ENCODE peak calls at places on chromosome 16, in five cellular contexts. One of them, this sample, is unnamed.

GRCh38 chr16:65776639-65777183 is 589.8 kb upstream of the CDH5 start:
- DNase-seq in lower leg skin: no peak
- DNase-seq in cardiac fibroblast: no peak
- DNase-seq in AG10803: no peak
- DNase-seq in left ventricle myocardium inferior: no peak
- DNase-seq in this sample: no peak

GRCh38 chr16:8905168-8905762 is 23.1 kb downstream of the LITAFD start:
- DNase-seq in lower leg skin: no peak
- DNase-seq in cardiac fibroblast: peak; percentile 51
- DNase-seq in AG10803: peak; percentile 42
- DNase-seq in left ventricle myocardium inferior: no peak
- DNase-seq in this sample: no peak

GRCh38 chr16:83689385-83689831 is 118.4 kb upstream of the HSBP1 start:
- DNase-seq in lower leg skin: peak; percentile 42
- DNase-seq in cardiac fibroblast: peak; percentile 82
- DNase-seq in AG10803: peak; percentile 99
- DNase-seq in left ventricle myocardium inferior: no peak
- DNase-seq in this sample: no peak

GRCh38 chr16:11963706-11964105 is 1.3 kb upstream of the TNFRSF17 start:
- DNase-seq in lower leg skin: no peak
- DNase-seq in cardiac fibroblast: no peak
- DNase-seq in AG10803: no peak
- DNase-seq in left ventricle myocardium inferior: no peak
- DNase-seq in this sample: no peak

GRCh38 chr16:59899940-59900339 is 1165.8 kb upstream of the GOT2 start:
- DNase-seq in lower leg skin: no peak
- DNase-seq in cardiac fibroblast: no peak
- DNase-seq in AG10803: no peak
- DNase-seq in left ventricle myocardium inferior: no peak
- DNase-seq in this sample: no peak

GRCh38 chr16:73743665-73744496 is 552.7 kb upstream of the PSMD7 start:
- DNase-seq in lower leg skin: no peak
- DNase-seq in cardiac fibroblast: no peak
- DNase-seq in AG10803: no peak
- DNase-seq in left ventricle myocardium inferior: no peak
- DNase-seq in this sample: no peak

GRCh38 chr16:24568392-24568791 is 29.0 kb downstream of the RBBP6 start:
- DNase-seq in lower leg skin: no peak
- DNase-seq in cardiac fibroblast: peak; percentile 56
- DNase-seq in AG10803: peak; percentile 43
- DNase-seq in left ventricle myocardium inferior: no peak
- DNase-seq in this sample: no peak

GRCh38 chr16:3022697-3023414 is 886 bp downstream of the HCFC1R1 start:
- DNase-seq in lower leg skin: no peak
- DNase-seq in cardiac fibroblast: peak; percentile 85
- DNase-seq in AG10803: peak; percentile 60
- DNase-seq in left ventricle myocardium inferior: no peak
- DNase-seq in this sample: no peak

GRCh38 chr16:23987443-23987842 is 151.7 kb downstream of the PRKCB start:
- DNase-seq in lower leg skin: no peak
- DNase-seq in cardiac fibroblast: no peak
- DNase-seq in AG10803: no peak
- DNase-seq in left ventricle myocardium inferior: no peak
- DNase-seq in this sample: no peak

GRCh38 chr16:424033-424622 is 1.3 kb upstream of the RAB11FIP3 start:
- DNase-seq in lower leg skin: peak; percentile 89
- DNase-seq in cardiac fibroblast: peak; percentile 97
- DNase-seq in AG10803: peak; percentile 100
- DNase-seq in left ventricle myocardium inferior: peak; percentile 46
- DNase-seq in this sample: no peak

GRCh38 chr16:57643166-57643813 is 14.9 kb downstream of the ADGRG1 start:
- DNase-seq in lower leg skin: no peak
- DNase-seq in cardiac fibroblast: peak; percentile 45
- DNase-seq in AG10803: peak; percentile 72
- DNase-seq in left ventricle myocardium inferior: no peak
- DNase-seq in this sample: no peak

GRCh38 chr16:57147381-57148191 is 38.3 kb downstream of the PSME3IP1 start:
- DNase-seq in lower leg skin: no peak
- DNase-seq in cardiac fibroblast: peak; percentile 40
- DNase-seq in AG10803: peak; percentile 82
- DNase-seq in left ventricle myocardium inferior: no peak
- DNase-seq in this sample: no peak

GRCh38 chr16:28202147-28202746 is 9.5 kb downstream of the XPO6 start:
- DNase-seq in lower leg skin: no peak
- DNase-seq in cardiac fibroblast: no peak
- DNase-seq in AG10803: no peak
- DNase-seq in left ventricle myocardium inferior: no peak
- DNase-seq in this sample: no peak

GRCh38 chr16:73210686-73211085 is 162.8 kb upstream of the ZFHX3 start:
- DNase-seq in lower leg skin: no peak
- DNase-seq in cardiac fibroblast: no peak
- DNase-seq in AG10803: no peak
- DNase-seq in left ventricle myocardium inferior: no peak
- DNase-seq in this sample: no peak

GRCh38 chr16:4535627-4536108 is 2.9 kb downstream of the CDIP1 start:
- DNase-seq in lower leg skin: no peak
- DNase-seq in cardiac fibroblast: no peak
- DNase-seq in AG10803: no peak
- DNase-seq in left ventricle myocardium inferior: no peak
- DNase-seq in this sample: no peak

GRCh38 chr16:54447606-54448440 is 161.2 kb upstream of the IRX3 start:
- DNase-seq in lower leg skin: peak; percentile 44
- DNase-seq in cardiac fibroblast: peak; percentile 93
- DNase-seq in AG10803: peak; percentile 85
- DNase-seq in left ventricle myocardium inferior: no peak
- DNase-seq in this sample: no peak

GRCh38 chr16:57517397-57518367 is 18.7 kb downstream of the CCDC102A start:
- DNase-seq in lower leg skin: no peak
- DNase-seq in cardiac fibroblast: no peak
- DNase-seq in AG10803: no peak
- DNase-seq in left ventricle myocardium inferior: no peak
- DNase-seq in this sample: no peak

GRCh38 chr16:72093448-72094265 is at the start of the genes DHX38 and TXNL4B:
- DNase-seq in lower leg skin: peak; percentile 97
- DNase-seq in cardiac fibroblast: peak; percentile 99
- DNase-seq in AG10803: peak; percentile 99
- DNase-seq in left ventricle myocardium inferior: peak; percentile 92
- DNase-seq in this sample: peak; percentile 92

GRCh38 chr16:48592839-48593429 is 17.0 kb downstream of the N4BP1 start:
- DNase-seq in lower leg skin: no peak
- DNase-seq in cardiac fibroblast: peak; percentile 26
- DNase-seq in AG10803: no peak
- DNase-seq in left ventricle myocardium inferior: no peak
- DNase-seq in this sample: no peak

GRCh38 chr16:4314532-4315184 is 1.2 kb upstream of the GLIS2 start:
- DNase-seq in lower leg skin: no peak
- DNase-seq in cardiac fibroblast: peak; percentile 57
- DNase-seq in AG10803: peak; percentile 56
- DNase-seq in left ventricle myocardium inferior: no peak
- DNase-seq in this sample: no peak

GRCh38 chr16:6081320-6081976 is 983.9 kb upstream of the EEF2KMT start:
- DNase-seq in lower leg skin: no peak
- DNase-seq in cardiac fibroblast: peak; percentile 3
- DNase-seq in AG10803: no peak
- DNase-seq in left ventricle myocardium inferior: no peak
- DNase-seq in this sample: no peak

DNA sequence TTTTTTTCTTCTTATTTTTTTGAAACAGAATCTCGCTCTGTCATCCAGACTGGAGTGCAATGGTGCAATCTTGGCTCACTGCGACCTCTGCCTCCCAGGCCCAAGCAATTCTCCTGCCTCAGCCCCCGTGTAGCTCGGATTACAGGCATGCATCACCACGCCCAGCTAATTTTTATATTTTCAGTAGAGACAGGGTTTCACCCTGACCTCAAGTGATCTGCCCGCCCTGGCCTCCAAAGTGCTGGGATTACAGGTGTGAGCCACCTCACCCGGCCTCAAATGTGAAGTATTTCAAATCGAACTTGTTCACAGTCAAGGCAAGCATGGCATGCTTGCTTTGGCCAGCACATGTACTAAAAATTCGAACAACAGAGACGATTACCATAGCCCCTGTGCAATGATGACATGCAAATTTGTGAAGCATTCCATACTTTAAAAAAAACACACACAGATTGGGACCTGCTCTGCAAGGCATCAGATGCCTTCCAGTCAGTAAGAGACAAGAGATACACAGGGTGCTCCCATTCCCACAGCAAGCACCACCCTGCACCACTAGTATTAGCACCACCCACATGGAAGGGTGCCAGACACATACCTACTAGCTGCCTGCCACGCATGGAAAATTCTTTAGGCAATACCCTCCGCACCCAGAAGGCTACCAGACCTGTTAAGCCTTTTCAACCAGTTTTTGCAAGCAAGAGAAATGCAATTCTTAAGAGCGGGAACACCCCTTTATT is 47.2 kb downstream of the ANKRD11 start:
- DNase-seq in lower leg skin: peak; percentile 89
- DNase-seq in cardiac fibroblast: peak; percentile 73
- DNase-seq in AG10803: peak; percentile 69
- DNase-seq in left ventricle myocardium inferior: no peak
- DNase-seq in this sample: no peak
- TF ChIP-seq CTCF in lower leg skin: no peak
- TF ChIP-seq CTCF in cardiac fibroblast: no peak
- TF ChIP-seq CTCF in AG10803: no peak
- TF ChIP-seq CTCF in left ventricle myocardium inferior: no peak
- TF ChIP-seq CTCF in this sample: no peak

DNA sequence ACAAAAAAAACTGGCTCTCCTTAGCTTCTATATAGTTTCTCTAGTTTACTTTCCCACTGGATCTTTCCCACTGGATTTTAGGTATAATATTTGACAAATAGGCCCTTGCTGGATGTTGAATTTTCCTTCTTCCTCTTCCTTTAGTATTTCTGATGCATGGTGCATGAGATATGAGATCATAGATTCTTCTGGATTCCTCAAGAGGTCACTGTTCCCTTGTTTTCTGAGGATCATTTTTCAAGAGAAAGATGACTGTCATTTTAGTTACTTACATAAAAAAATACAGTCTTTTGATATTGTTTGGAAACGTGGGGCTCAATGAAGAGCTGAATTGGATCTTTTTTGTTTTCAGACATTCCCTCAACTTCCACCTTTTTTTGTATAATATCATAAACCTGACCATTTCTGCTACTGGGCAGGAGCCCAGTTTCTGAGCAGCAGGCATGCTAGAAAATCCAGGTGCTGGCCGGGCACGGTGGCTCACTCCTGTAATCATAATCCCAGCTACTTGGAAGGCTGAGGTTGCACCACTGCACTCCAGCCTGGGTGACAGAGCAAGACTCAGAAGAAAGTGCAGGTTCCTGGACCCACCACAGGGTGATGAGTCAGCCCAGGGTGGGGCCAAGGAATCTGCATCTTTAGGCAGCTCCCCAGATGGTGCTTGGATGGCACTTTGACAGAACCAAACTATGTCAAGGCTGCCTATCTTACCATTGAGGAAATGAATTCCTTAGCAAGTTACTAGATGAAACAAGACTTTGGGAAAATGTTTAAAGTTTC is 70.3 kb downstream of the SDR42E1 start:
- DNase-seq in lower leg skin: no peak
- DNase-seq in cardiac fibroblast: peak; percentile 77
- DNase-seq in AG10803: peak; percentile 90
- DNase-seq in left ventricle myocardium inferior: no peak
- DNase-seq in this sample: no peak
- TF ChIP-seq CTCF in lower leg skin: no peak
- TF ChIP-seq CTCF in cardiac fibroblast: peak; percentile 43
- TF ChIP-seq CTCF in AG10803: peak; percentile 73
- TF ChIP-seq CTCF in left ventricle myocardium inferior: peak; percentile 64
- TF ChIP-seq CTCF in this sample: peak; percentile 70

GRCh38 chr16:84746875-84747274 is 47.1 kb downstream of the USP10 start:
- DNase-seq in lower leg skin: no peak
- DNase-seq in cardiac fibroblast: peak; percentile 18
- DNase-seq in AG10803: no peak
- DNase-seq in left ventricle myocardium inferior: no peak
- DNase-seq in this sample: no peak
- TF ChIP-seq CTCF in lower leg skin: no peak
- TF ChIP-seq CTCF in cardiac fibroblast: peak; percentile 42
- TF ChIP-seq CTCF in AG10803: peak; percentile 19
- TF ChIP-seq CTCF in left ventricle myocardium inferior: no peak
- TF ChIP-seq CTCF in this sample: peak; percentile 68

GRCh38 chr16:75085556-75085955 is 31.0 kb downstream of the LDHD start:
- DNase-seq in lower leg skin: no peak
- DNase-seq in cardiac fibroblast: no peak
- DNase-seq in AG10803: peak; percentile 79
- DNase-seq in left ventricle myocardium inferior: no peak
- DNase-seq in this sample: no peak

GRCh38 chr16:75088226-75088625 is 28.4 kb downstream of the LDHD start:
- DNase-seq in lower leg skin: no peak
- DNase-seq in cardiac fibroblast: no peak
- DNase-seq in AG10803: no peak
- DNase-seq in left ventricle myocardium inferior: no peak
- DNase-seq in this sample: no peak

GRCh38 chr16:75086281-75086680 is 30.3 kb downstream of the LDHD start:
- DNase-seq in lower leg skin: no peak
- DNase-seq in cardiac fibroblast: peak; percentile 36
- DNase-seq in AG10803: peak; percentile 38
- DNase-seq in left ventricle myocardium inferior: no peak
- DNase-seq in this sample: no peak

GRCh38 chr16:75088934-75089333 is 27.6 kb downstream of the LDHD start:
- DNase-seq in lower leg skin: no peak
- DNase-seq in cardiac fibroblast: no peak
- DNase-seq in AG10803: no peak
- DNase-seq in left ventricle myocardium inferior: no peak
- DNase-seq in this sample: no peak

GRCh38 chr16:75087040-75087979 is 29.3 kb downstream of the LDHD start:
- DNase-seq in lower leg skin: no peak
- DNase-seq in cardiac fibroblast: peak; percentile 73
- DNase-seq in AG10803: peak; percentile 84
- DNase-seq in left ventricle myocardium inferior: peak; percentile 54
- DNase-seq in this sample: no peak
- TF ChIP-seq CTCF in lower leg skin: no peak
- TF ChIP-seq CTCF in cardiac fibroblast: no peak
- TF ChIP-seq CTCF in AG10803: no peak
- TF ChIP-seq CTCF in left ventricle myocardium inferior: peak; percentile 11
- TF ChIP-seq CTCF in this sample: no peak

GRCh38 chr16:55842369-55843104 is 9.6 kb upstream of the CES1 start:
- DNase-seq in lower leg skin: no peak
- DNase-seq in cardiac fibroblast: peak; percentile 69
- DNase-seq in AG10803: peak; percentile 42
- DNase-seq in left ventricle myocardium inferior: no peak
- DNase-seq in this sample: no peak
- TF ChIP-seq CTCF in lower leg skin: no peak
- TF ChIP-seq CTCF in cardiac fibroblast: peak; percentile 58
- TF ChIP-seq CTCF in AG10803: peak; percentile 76
- TF ChIP-seq CTCF in left ventricle myocardium inferior: peak; percentile 84
- TF ChIP-seq CTCF in this sample: peak; percentile 90

DNA sequence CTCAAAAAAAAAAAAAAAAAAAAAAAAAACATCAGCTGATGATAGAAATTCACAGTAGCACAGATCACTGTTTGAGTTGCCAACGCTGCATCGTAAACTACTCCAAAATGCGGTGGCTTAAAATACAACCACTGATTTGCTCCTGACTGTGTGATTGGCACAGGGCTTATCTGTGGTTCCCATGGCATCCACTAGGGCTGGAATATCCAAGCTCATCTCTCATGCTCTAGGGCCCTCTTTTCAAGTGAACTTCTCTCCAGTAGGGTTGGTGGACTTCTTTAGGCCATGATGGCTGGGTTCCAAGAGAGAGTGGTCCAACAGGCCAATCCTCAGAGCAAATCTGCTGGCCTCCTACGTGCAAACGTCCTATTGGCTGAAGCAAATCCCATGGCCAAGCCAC is 15.9 kb upstream of the GPRC5B start:
- DNase-seq in lower leg skin: no peak
- DNase-seq in cardiac fibroblast: no peak
- DNase-seq in AG10803: no peak
- DNase-seq in left ventricle myocardium inferior: no peak
- DNase-seq in this sample: no peak
- TF ChIP-seq CTCF in lower leg skin: no peak
- TF ChIP-seq CTCF in cardiac fibroblast: peak; percentile 27
- TF ChIP-seq CTCF in AG10803: no peak
- TF ChIP-seq CTCF in left ventricle myocardium inferior: no peak
- TF ChIP-seq CTCF in this sample: no peak